ENCODE peak calls at places on chromosomes 6 and 20, in four cellular contexts. One of them, this sample, is unnamed.

GRCh38 chr6:24234043-24234442 is 108.0 kb downstream of the NRSN1 start:
- DNase-seq in MM.1S: no peak
- DNase-seq in neural crest cell: no peak
- DNase-seq in endothelial cell: no peak
- DNase-seq in this sample: no peak

GRCh38 chr20:38337561-38338140 is 8.6 kb upstream of the LBP start:
- DNase-seq in MM.1S: no peak
- DNase-seq in neural crest cell: peak
- DNase-seq in endothelial cell: peak
- DNase-seq in this sample: no peak

GRCh38 chr6:2558098-2558770 is 192.5 kb downstream of the MYLK4 start:
- DNase-seq in MM.1S: no peak
- DNase-seq in neural crest cell: no peak
- DNase-seq in endothelial cell: no peak
- DNase-seq in this sample: no peak

GRCh38 chr6:156934054-156934424 is 156.9 kb downstream of the ARID1B start:
- DNase-seq in MM.1S: no peak
- DNase-seq in neural crest cell: no peak
- DNase-seq in endothelial cell: no peak
- DNase-seq in this sample: no peak

GRCh38 chr6:13711384-13711725 is 280 bp downstream of the RANBP9 start:
- DNase-seq in MM.1S: no peak
- DNase-seq in neural crest cell: no peak
- DNase-seq in endothelial cell: no peak
- DNase-seq in this sample: no peak

GRCh38 chr20:46020515-46020914 is 8.5 kb upstream of the SLC12A5 start:
- DNase-seq in MM.1S: no peak
- DNase-seq in neural crest cell: no peak
- DNase-seq in endothelial cell: no peak
- DNase-seq in this sample: no peak

GRCh38 chr20:59207235-59207634 is 43.6 kb downstream of the ZNF831 start:
- DNase-seq in MM.1S: no peak
- DNase-seq in neural crest cell: no peak
- DNase-seq in endothelial cell: no peak
- DNase-seq in this sample: no peak

GRCh38 chr6:27847706-27848105 is 64.5 kb downstream of the OR2B2 start:
- DNase-seq in MM.1S: no peak
- DNase-seq in neural crest cell: no peak
- DNase-seq in endothelial cell: no peak
- DNase-seq in this sample: no peak

GRCh38 chr6:40774932-40775331 is 187.8 kb upstream of the LRFN2 start:
- DNase-seq in MM.1S: no peak
- DNase-seq in neural crest cell: no peak
- DNase-seq in endothelial cell: no peak
- DNase-seq in this sample: no peak

GRCh38 chr20:44800398-44801046 is 9.8 kb downstream of the RIMS4 start:
- DNase-seq in MM.1S: no peak
- DNase-seq in neural crest cell: peak
- DNase-seq in endothelial cell: peak
- DNase-seq in this sample: no peak
- TF ChIP-seq CTCF in MM.1S: peak
- TF ChIP-seq CTCF in neural crest cell: no peak
- TF ChIP-seq CTCF in endothelial cell: no peak
- TF ChIP-seq CTCF in this sample: no peak

GRCh38 chr20:33394718-33395117 is 6.6 kb downstream of the CDK5RAP1 start:
- DNase-seq in MM.1S: no peak
- DNase-seq in neural crest cell: no peak
- DNase-seq in endothelial cell: no peak
- DNase-seq in this sample: no peak
- TF ChIP-seq CTCF in MM.1S: peak
- TF ChIP-seq CTCF in neural crest cell: no peak
- TF ChIP-seq CTCF in endothelial cell: no peak
- TF ChIP-seq CTCF in this sample: no peak

GRCh38 chr20:51046021-51046985 is 23.4 kb upstream of the KCNG1 start:
- DNase-seq in MM.1S: no peak
- DNase-seq in neural crest cell: no peak
- DNase-seq in endothelial cell: no peak
- DNase-seq in this sample: no peak
- TF ChIP-seq CTCF in MM.1S: no peak
- TF ChIP-seq CTCF in neural crest cell: no peak
- TF ChIP-seq CTCF in endothelial cell: no peak
- TF ChIP-seq CTCF in this sample: no peak

GRCh38 chr6:8526619-8527018 is 91.3 kb upstream of the SLC35B3 start:
- DNase-seq in MM.1S: no peak
- DNase-seq in neural crest cell: no peak
- DNase-seq in endothelial cell: no peak
- DNase-seq in this sample: no peak

GRCh38 chr6:8535505-8535904 is 100.2 kb upstream of the SLC35B3 start:
- DNase-seq in MM.1S: no peak
- DNase-seq in neural crest cell: no peak
- DNase-seq in endothelial cell: no peak
- DNase-seq in this sample: no peak

GRCh38 chr6:8529250-8529649 is 93.9 kb upstream of the SLC35B3 start:
- DNase-seq in MM.1S: no peak
- DNase-seq in neural crest cell: no peak
- DNase-seq in endothelial cell: no peak
- DNase-seq in this sample: no peak

GRCh38 chr6:8527818-8528217 is 92.5 kb upstream of the SLC35B3 start:
- DNase-seq in MM.1S: no peak
- DNase-seq in neural crest cell: no peak
- DNase-seq in endothelial cell: no peak
- DNase-seq in this sample: no peak

GRCh38 chr6:8530775-8531435 is 95.6 kb upstream of the SLC35B3 start:
- DNase-seq in MM.1S: no peak
- DNase-seq in neural crest cell: no peak
- DNase-seq in endothelial cell: no peak
- DNase-seq in this sample: no peak
- TF ChIP-seq CTCF in MM.1S: no peak
- TF ChIP-seq CTCF in neural crest cell: peak
- TF ChIP-seq CTCF in endothelial cell: no peak
- TF ChIP-seq CTCF in this sample: no peak

DNA sequence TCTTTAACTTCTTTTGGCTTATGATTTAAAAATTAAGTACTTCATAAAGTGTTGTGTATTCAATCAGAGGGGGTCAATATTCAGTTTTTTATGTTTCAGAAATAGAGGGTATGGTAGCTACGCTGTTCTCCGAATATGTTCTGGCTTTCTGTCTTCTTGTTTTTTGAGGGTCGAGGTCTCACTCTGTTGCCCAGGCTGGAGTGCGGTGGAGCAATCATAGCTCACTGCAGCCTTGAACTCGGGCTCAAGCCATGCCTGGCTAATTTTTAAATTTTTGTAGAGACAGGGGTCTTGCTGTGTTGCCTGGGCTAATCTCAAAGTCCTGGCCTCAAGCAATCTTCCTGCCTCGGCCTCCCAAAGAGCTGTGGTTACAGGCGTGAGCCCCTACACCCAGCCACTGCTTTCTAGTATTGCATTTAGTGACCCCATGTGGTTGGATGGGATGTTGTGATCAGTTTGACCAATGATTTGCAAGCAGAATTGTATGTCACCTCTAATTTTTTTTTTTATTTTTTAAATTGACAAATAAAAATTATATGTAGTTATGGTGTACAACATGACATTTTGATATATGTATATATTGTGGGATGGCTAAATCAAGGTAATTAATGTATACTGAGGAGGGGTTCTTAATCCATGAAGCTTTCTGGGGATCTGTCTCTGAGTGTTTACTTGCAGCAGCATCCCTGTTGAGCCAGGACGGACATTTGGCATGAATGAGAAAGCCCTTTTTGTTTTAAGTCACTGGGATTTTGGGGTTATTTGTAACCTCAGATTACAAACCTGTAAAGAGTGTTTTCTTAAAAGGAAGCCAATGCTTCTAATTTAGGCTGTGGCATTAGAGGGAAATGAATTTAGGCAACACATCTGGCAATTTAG is 38.5 kb upstream of the DEK start:
- DNase-seq in MM.1S: no peak
- DNase-seq in neural crest cell: no peak
- DNase-seq in endothelial cell: no peak
- DNase-seq in this sample: no peak
- TF ChIP-seq CTCF in MM.1S: no peak
- TF ChIP-seq CTCF in neural crest cell: peak
- TF ChIP-seq CTCF in endothelial cell: no peak
- TF ChIP-seq CTCF in this sample: no peak

GRCh38 chr6:35018184-35018523 is 123.0 kb downstream of the TCP11 start:
- DNase-seq in MM.1S: no peak
- DNase-seq in neural crest cell: no peak
- DNase-seq in endothelial cell: no peak
- DNase-seq in this sample: no peak
- TF ChIP-seq CTCF in MM.1S: no peak
- TF ChIP-seq CTCF in neural crest cell: no peak
- TF ChIP-seq CTCF in endothelial cell: no peak
- TF ChIP-seq CTCF in this sample: no peak

This sample was measured in GM20000.